ENCODE peak calls at places on chromosomes 4 and X, in five cellular contexts. Z is glutamatergic neuron; I is fibroblast of lung; H is CD8-positive, alpha-beta T cell; B is fibroblast of villous mesenchyme. O is an unnamed sample.
A peak's percentile ranks its signal among the peaks of the same experiment; 100 is the strongest.

GRCh38 chr4:10100734-10101216 is 15.8 kb downstream of the WDR1 start:
- DNase-seq in Z (no peak), I (no peak), H (no peak), B (no peak), O (no peak)

GRCh38 chrX:121504148-121504547 is 456.7 kb downstream of the GLUD2 start:
- DNase-seq in Z (no peak), I (no peak), H (no peak), B (no peak), O (no peak)

GRCh38 chrX:109830704-109831206 is 97.7 kb upstream of the ACSL4 start:
- DNase-seq in Z (no peak), I (peak; percentile 68), H (no peak), B (peak; percentile 90), O (no peak)

GRCh38 chr4:150117629-150118028 is 39.4 kb downstream of the DCLK2 start:
- DNase-seq in Z (no peak), I (peak; percentile 53), H (no peak), B (peak; percentile 20), O (no peak)

GRCh38 chr4:7313361-7313811 is 121.0 kb downstream of the SORCS2 start:
- DNase-seq in Z (no peak), I (no peak), H (no peak), B (peak; percentile 11), O (no peak)

GRCh38 chr4:7758444-7758815 is 181.2 kb downstream of the AFAP1 start:
- DNase-seq in Z (no peak), I (no peak), H (no peak), B (no peak), O (no peak)

GRCh38 chr4:88807499-88807898 is 109.9 kb upstream of the NAP1L5 start:
- DNase-seq in Z (no peak), I (peak; percentile 83), H (no peak), B (no peak), O (no peak)

GRCh38 chr4:126736133-126736518 is 896.6 kb upstream of the INTU start:
- DNase-seq in Z (no peak), I (no peak), H (no peak), B (no peak), O (no peak)

GRCh38 chr4:70721747-70722146 is at the start of gene RUFY3:
- DNase-seq in Z (peak; percentile 61), I (peak; percentile 97), H (no peak), B (peak; percentile 94), O (no peak)

GRCh38 chr4:8728536-8729407 is 136.2 kb downstream of the CPZ start:
- DNase-seq in Z (no peak), I (no peak), H (peak; percentile 42), B (no peak), O (no peak)

GRCh38 chr4:89001647-89002518 is 55.1 kb downstream of the FAM13A start:
- DNase-seq in Z (no peak), I (no peak), H (no peak), B (no peak), O (no peak)

GRCh38 chrX:40544343-40545250 is 36.2 kb upstream of the ATP6AP2 start:
- DNase-seq in Z (no peak), I (peak; percentile 14), H (no peak), B (no peak), O (peak; percentile 11)

GRCh38 chr4:98630804-98631454 is 27.5 kb downstream of the TSPAN5 start:
- DNase-seq in Z (no peak), I (peak; percentile 39), H (no peak), B (no peak), O (no peak)

GRCh38 chr4:52298444-52298843 is 247.3 kb downstream of the SPATA18 start:
- DNase-seq in Z (no peak), I (no peak), H (no peak), B (no peak), O (no peak)

GRCh38 chr4:186424745-186425144 is 130.6 kb downstream of the MTNR1A start:
- DNase-seq in Z (no peak), I (no peak), H (no peak), B (no peak), O (no peak)

GRCh38 chr4:96736352-96736889 is 896.5 kb downstream of the PDHA2 start:
- DNase-seq in Z (no peak), I (peak; percentile 94), H (no peak), B (peak; percentile 17), O (no peak)

GRCh38 chrX:100928660-100929613 is at the start of gene XKRX:
- DNase-seq in Z (peak; percentile 33), I (peak; percentile 18), H (peak; percentile 67), B (no peak), O (peak; percentile 17)

GRCh38 chr4:710116-710515 is 4.5 kb downstream of the PCGF3 start:
- DNase-seq in Z (no peak), I (no peak), H (no peak), B (no peak), O (no peak)

GRCh38 chrX:97021680-97022079 is 138.0 kb downstream of the RPA4 start:
- DNase-seq in Z (no peak), I (peak; percentile 41), H (no peak), B (peak; percentile 1), O (no peak)

GRCh38 chr4:39642885-39643550 is 4.4 kb upstream of the SMIM14 start:
- DNase-seq in Z (no peak), I (peak; percentile 65), H (no peak), B (peak; percentile 39), O (no peak)

GRCh38 chr4:47068986-47069385 is 37.6 kb downstream of the GABRB1 start:
- DNase-seq in Z (no peak), I (peak; percentile 86), H (no peak), B (no peak), O (no peak)

GRCh38 chr4:176238819-176239218 is 30.2 kb downstream of the ASB5 start:
- DNase-seq in Z (no peak), I (peak; percentile 61), H (no peak), B (peak; percentile 85), O (no peak)

GRCh38 chrX:55340896-55341433 is 76.2 kb upstream of the PAGE3 start:
- DNase-seq in Z (no peak), I (no peak), H (no peak), B (no peak), O (no peak)

GRCh38 chr4:87975466-87975865 is at the start of gene SPP1:
- DNase-seq in Z (peak; percentile 51), I (peak; percentile 68), H (no peak), B (no peak), O (peak; percentile 28)

GRCh38 chrX:68511255-68511654 is 12.4 kb downstream of the YIPF6 start:
- DNase-seq in Z (peak; percentile 19), I (peak; percentile 20), H (no peak), B (peak; percentile 49), O (peak; percentile 48)

GRCh38 chr4:113026556-113026955 is 22.9 kb upstream of the ANK2 start:
- DNase-seq in Z (no peak), I (peak; percentile 72), H (no peak), B (peak; percentile 14), O (no peak)

GRCh38 chr4:123235431-123235830 is 161.2 kb upstream of the SPRY1 start:
- DNase-seq in Z (no peak), I (peak; percentile 85), H (no peak), B (no peak), O (no peak)

GRCh38 chr4:47642985-47643745 is 158.1 kb downstream of the ATP10D start:
- DNase-seq in Z (no peak), I (peak; percentile 92), H (no peak), B (peak; percentile 30), O (no peak)

GRCh38 chr4:102430511-102430910 is 70.6 kb upstream of the NFKB1 start:
- DNase-seq in Z (no peak), I (peak; percentile 41), H (no peak), B (peak; percentile 35), O (no peak)

GRCh38 chr4:102139132-102139573 is 206.1 kb downstream of the SLC39A8 start:
- DNase-seq in Z (no peak), I (peak; percentile 91), H (no peak), B (peak; percentile 2), O (no peak)

GRCh38 chr4:123484291-123484926 is 87.8 kb downstream of the SPRY1 start:
- DNase-seq in Z (no peak), I (no peak), H (no peak), B (no peak), O (no peak)

GRCh38 chr4:16461362-16461761 is 235.1 kb upstream of the TAPT1 start:
- DNase-seq in Z (no peak), I (peak; percentile 51), H (no peak), B (no peak), O (no peak)

GRCh38 chr4:71066737-71067716 is 73.6 kb downstream of the DCK start:
- DNase-seq in Z (no peak), I (no peak), H (no peak), B (no peak), O (no peak)

GRCh38 chrX:107123750-107124149 is 5.1 kb upstream of the RBM41 start:
- DNase-seq in Z (no peak), I (no peak), H (no peak), B (no peak), O (no peak)

GRCh38 chr4:143558823-143559756 is 45.6 kb downstream of the SMARCA5 start:
- DNase-seq in Z (peak; percentile 70), I (peak; percentile 67), H (peak; percentile 81), B (peak; percentile 63), O (peak; percentile 65)
- TF ChIP-seq CTCF in Z (no peak), I (peak; percentile 24), H (peak; percentile 37), B (peak; percentile 22), O (peak; percentile 19)

GRCh38 chr4:67723949-67724348 is 23.0 kb upstream of the UBA6 start:
- DNase-seq in Z (peak; percentile 36), I (no peak), H (no peak), B (no peak), O (no peak)
- TF ChIP-seq CTCF in Z (no peak), I (no peak), H (no peak), B (peak; percentile 32), O (no peak)

DNA sequence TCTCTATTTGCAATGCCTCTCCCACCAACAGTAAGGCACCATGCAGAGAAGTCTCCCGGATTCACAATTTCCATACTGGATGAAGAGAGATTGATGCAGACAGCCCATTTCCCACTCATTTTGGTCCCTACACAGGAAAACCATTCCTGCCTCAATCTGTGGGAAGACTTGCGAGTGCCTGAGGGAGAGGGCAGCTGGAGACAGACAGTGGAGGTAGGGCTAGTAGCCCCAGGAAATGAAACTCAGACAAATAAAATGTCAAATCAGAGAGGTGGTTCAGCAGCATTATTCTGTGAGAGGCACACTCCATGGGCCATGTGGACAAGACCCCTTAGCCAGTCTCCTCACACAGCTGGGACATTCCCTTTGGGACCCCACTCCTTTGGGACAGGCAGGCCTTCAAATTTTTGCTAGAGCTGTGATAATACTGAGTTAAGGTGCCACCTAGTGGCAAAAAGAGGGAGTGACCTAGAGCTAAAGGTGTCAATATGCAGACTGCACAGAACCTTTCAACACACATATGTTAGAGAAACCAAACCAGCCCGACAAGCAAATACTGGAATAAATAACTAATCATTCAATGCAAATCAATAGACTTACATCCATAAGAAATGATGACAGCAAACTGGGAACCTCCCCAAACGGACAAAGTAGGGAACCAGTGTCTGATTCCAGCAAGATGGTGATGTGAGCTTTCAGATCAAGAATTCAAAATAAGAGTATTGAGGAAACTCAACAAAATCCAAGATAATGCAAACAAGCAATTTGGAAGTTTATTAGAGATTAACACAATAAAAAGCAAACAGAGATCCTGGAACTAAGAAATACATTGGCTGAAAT is 1865.3 kb upstream of the AGA start:
- DNase-seq in Z (peak; percentile 35), I (peak; percentile 27), H (no peak), B (peak; percentile 11), O (peak; percentile 66)
- TF ChIP-seq CTCF in Z (peak; percentile 85), I (peak; percentile 37), H (no peak), B (peak; percentile 49), O (peak; percentile 89)

GRCh38 chrX:26649534-26649933 is 433.6 kb downstream of the MAGEB5 start:
- DNase-seq in Z (no peak), I (no peak), H (no peak), B (peak; percentile 6), O (no peak)
- TF ChIP-seq CTCF in Z (peak; percentile 69), I (no peak), H (peak; percentile 21), B (peak; percentile 42), O (peak; percentile 74)